ENCODE peak calls at places on chromosomes 6 and 20, in nine cellular contexts. Z is aorta, O is psoas muscle, C is left lung, I is uterus, W is WERI-Rb-1, J is trophoblast cell, F is dorsolateral prefrontal cortex, S is transverse colon. D is an unnamed sample.

GRCh38 chr6:28250747-28251146 is 1.3 kb downstream of the ZKSCAN4 start:
- DNase-seq in Z (no peak), O (no peak), C (no peak), I (no peak), W (no peak), J (no peak), F (no peak), S (no peak), D (no peak)

GRCh38 chr20:33576432-33576883 is 85.7 kb upstream of the C20orf144 start:
- DNase-seq in Z (no peak), O (no peak), C (no peak), I (no peak), W (no peak), J (no peak), F (peak; percentile 61), S (no peak), D (no peak)

GRCh38 chr6:45163952-45164766 is 164.0 kb upstream of the RUNX2 start:
- DNase-seq in Z (no peak), O (no peak), C (no peak), I (no peak), W (no peak), J (peak; percentile 19), F (no peak), S (no peak), D (no peak)

GRCh38 chr6:122007366-122007765 is 392.1 kb upstream of the HSF2 start:
- DNase-seq in Z (no peak), O (no peak), C (no peak), I (no peak), W (no peak), J (no peak), F (no peak), S (no peak), D (no peak)

GRCh38 chr20:38270869-38271608 is 10.5 kb upstream of the KIAA1755 start:
- DNase-seq in Z (peak; percentile 89), O (peak; percentile 73), C (no peak), I (peak; percentile 67), W (no peak), J (no peak), F (no peak), S (no peak), D (peak; percentile 67)

GRCh38 chr6:76694779-76695178 is 622.3 kb upstream of the IMPG1 start:
- DNase-seq in Z (no peak), O (no peak), C (no peak), I (no peak), W (no peak), J (no peak), F (no peak), S (no peak), D (peak; percentile 5)

GRCh38 chr6:75755704-75756103 is 6.7 kb downstream of the MYO6 start:
- DNase-seq in Z (no peak), O (no peak), C (no peak), I (no peak), W (no peak), J (no peak), F (no peak), S (no peak), D (no peak)

GRCh38 chr6:157597461-157598312 is 216.7 kb downstream of the ZDHHC14 start:
- DNase-seq in Z (peak; percentile 82), O (no peak), C (no peak), I (peak; percentile 40), W (peak; percentile 57), J (peak; percentile 29), F (no peak), S (peak; percentile 61), D (peak; percentile 67)

GRCh38 chr20:14712302-14712739 is 374.9 kb upstream of the FLRT3 start:
- DNase-seq in Z (no peak), O (no peak), C (no peak), I (no peak), W (no peak), J (peak; percentile 66), F (no peak), S (no peak), D (no peak)

GRCh38 chr6:23650676-23651075 is 475.3 kb upstream of the NRSN1 start:
- DNase-seq in Z (no peak), O (no peak), C (no peak), I (no peak), W (peak; percentile 20), J (no peak), F (peak; percentile 50), S (peak; percentile 43), D (peak; percentile 76)

GRCh38 chr6:11536795-11537194 is 754 bp upstream of the TMEM170B start:
- DNase-seq in Z (no peak), O (no peak), C (no peak), I (no peak), W (peak; percentile 65), J (no peak), F (no peak), S (peak; percentile 10), D (no peak)

GRCh38 chr20:57656252-57656820 is 36.1 kb upstream of the ZBP1 start:
- DNase-seq in Z (peak; percentile 63), O (peak; percentile 42), C (no peak), I (peak; percentile 14), W (no peak), J (no peak), F (peak; percentile 35), S (no peak), D (no peak)

GRCh38 chr20:22449115-22449973 is 135.0 kb downstream of the FOXA2 start:
- DNase-seq in Z (no peak), O (no peak), C (no peak), I (no peak), W (no peak), J (no peak), F (no peak), S (no peak), D (no peak)

GRCh38 chr6:148790817-148791216 is 44.0 kb downstream of the UST start:
- DNase-seq in Z (no peak), O (no peak), C (no peak), I (no peak), W (no peak), J (no peak), F (no peak), S (no peak), D (no peak)

GRCh38 chr6:33018904-33019303 is 9.5 kb upstream of the HLA-DOA start:
- DNase-seq in Z (no peak), O (peak; percentile 65), C (no peak), I (no peak), W (no peak), J (peak; percentile 27), F (no peak), S (peak; percentile 74), D (peak; percentile 16)
- H3K4me3 ChIP-seq in Z (no peak overlapping the region), O (peak overlapping the region; percentile 28), C (no peak overlapping the region), I (peak overlapping the region; percentile 0), W (no peak overlapping the region), J (no peak overlapping the region), F (no peak overlapping the region), S (peak overlapping the region; percentile 11), D (no peak overlapping the region)

GRCh38 chr6:437042-437402 is 45.5 kb downstream of the IRF4 start:
- DNase-seq in Z (no peak), O (no peak), C (no peak), I (no peak), W (no peak), J (no peak), F (no peak), S (no peak), D (no peak)

GRCh38 chr6:436308-437041 is 44.9 kb downstream of the IRF4 start:
- DNase-seq in Z (no peak), O (no peak), C (no peak), I (no peak), W (no peak), J (no peak), F (no peak), S (no peak), D (no peak)

GRCh38 chr6:434051-434705 is 42.6 kb downstream of the IRF4 start:
- DNase-seq in Z (no peak), O (no peak), C (no peak), I (no peak), W (no peak), J (no peak), F (no peak), S (no peak), D (no peak)

GRCh38 chr6:438634-439170 is 47.1 kb downstream of the IRF4 start:
- DNase-seq in Z (no peak), O (no peak), C (no peak), I (no peak), W (no peak), J (no peak), F (no peak), S (no peak), D (no peak)

DNA sequence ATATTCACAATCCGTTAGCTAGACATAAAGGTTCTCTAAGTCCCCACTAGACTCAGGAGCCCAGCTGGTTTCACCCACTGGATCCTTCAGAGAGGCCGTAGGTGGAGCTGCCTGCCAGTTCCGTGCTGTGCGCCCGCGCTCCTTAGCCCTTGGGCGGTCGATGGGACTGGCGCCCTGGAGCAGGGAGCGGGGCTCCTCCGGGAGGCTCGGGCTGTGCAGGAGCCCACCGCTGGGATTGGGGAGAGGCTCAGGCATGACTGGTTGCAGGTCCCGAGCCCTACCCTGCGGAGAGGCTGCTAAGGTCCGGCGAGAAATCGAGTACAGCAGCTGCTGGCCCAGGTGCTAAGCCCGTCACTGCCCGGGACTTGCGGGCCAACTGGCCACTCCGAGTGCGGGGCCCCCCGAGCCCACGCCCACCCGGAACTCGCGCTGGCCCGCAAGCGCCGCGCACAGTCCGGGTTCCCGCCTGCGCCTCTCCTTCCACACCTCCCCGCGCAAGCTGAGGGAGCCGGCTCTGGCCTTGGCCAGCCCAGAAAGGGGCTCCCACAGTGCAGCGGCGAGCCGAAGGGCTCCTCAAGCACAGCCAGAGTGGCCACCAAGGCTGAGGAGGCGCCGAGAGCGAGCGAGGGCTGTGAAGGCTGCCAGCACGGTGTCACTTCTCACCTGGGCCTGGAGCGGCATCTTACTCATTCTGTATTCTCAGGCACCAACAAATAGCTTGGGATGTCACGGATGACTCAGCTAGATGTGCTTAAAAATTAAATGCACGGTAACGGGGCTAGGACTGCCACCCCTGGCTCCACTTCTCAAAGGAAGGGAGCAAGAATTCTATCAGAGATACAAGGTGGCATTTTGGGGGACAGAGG is 44.1 kb downstream of the IRF4 start:
- DNase-seq in Z (no peak), O (no peak), C (no peak), I (no peak), W (no peak), J (no peak), F (no peak), S (no peak), D (no peak)
- H3K27ac ChIP-seq in Z (no peak overlapping the region), O (no peak overlapping the region), C (no peak overlapping the region), I (no peak overlapping the region), W (no peak overlapping the region), J (no peak overlapping the region), F (no peak overlapping the region), S (no peak overlapping the region), D (no peak overlapping the region)

GRCh38 chr6:147666254-147666653 is 157.8 kb downstream of the SAMD5 start:
- DNase-seq in Z (no peak), O (no peak), C (no peak), I (no peak), W (no peak), J (no peak), F (no peak), S (no peak), D (no peak)
- H3K4me3 ChIP-seq in Z (no peak overlapping the region), O (no peak overlapping the region), C (no peak overlapping the region), I (no peak overlapping the region), W (no peak overlapping the region), J (no peak overlapping the region), F (peak overlapping the region; percentile 37), S (no peak overlapping the region), D (no peak overlapping the region)

DNA sequence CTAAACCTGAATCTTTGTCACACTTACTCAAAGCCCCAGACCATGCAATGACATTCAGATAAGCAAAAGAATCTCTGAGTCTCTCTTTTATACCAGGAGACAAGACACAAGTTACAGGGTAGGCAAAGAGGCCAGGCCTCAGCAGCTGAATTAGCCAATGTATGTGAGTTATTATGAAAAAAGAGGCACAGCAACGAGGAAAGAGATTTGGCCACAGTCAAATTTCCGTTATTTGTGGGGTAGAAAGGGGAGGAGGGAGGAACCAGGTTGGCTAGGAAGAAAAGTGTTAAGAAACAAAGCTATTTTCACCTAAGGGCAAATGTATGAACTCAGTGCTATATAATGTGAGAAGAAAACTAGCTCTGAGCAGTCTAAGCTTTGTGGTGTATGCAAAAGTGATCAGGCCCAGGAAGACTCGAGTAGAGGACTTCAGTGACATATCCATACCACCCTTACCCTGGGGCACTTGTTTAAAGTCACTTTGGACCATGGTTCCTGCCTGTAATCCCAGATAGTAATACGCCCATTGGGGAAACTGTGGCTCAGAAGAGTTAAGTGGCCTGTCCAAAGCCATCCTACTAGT is 19.1 kb downstream of the IPCEF1 start:
- DNase-seq in Z (no peak), O (no peak), C (no peak), I (no peak), W (no peak), J (peak; percentile 19), F (no peak), S (no peak), D (no peak)
- H3K27ac ChIP-seq in Z (no peak overlapping the region), O (no peak overlapping the region), C (peak overlapping the region; percentile 55), I (no peak overlapping the region), W (no peak overlapping the region), J (no peak overlapping the region), F (no peak overlapping the region), S (no peak overlapping the region), D (no peak overlapping the region)